ENCODE peak calls at places on chromosomes 11 and 22, in five cellular contexts. Y is cardiac fibroblast, S is brain microvascular endothelial cell, U is GM06990, C is cardiac muscle cell. Q is an unnamed sample.

GRCh38 chr22:46693634-46694422 is 44.2 kb downstream of the CERK start:
- DNase-seq in Y (no peak), S (no peak), U (no peak), C (no peak), Q (no peak)

GRCh38 chr22:39913886-39914285 is 13.0 kb downstream of the GRAP2 start:
- DNase-seq in Y (no peak), S (no peak), U (no peak), C (no peak), Q (no peak)

GRCh38 chr22:43011079-43011478 is 3.9 kb downstream of the PACSIN2 start:
- DNase-seq in Y (no peak), S (no peak), U (no peak), C (no peak), Q (no peak)

GRCh38 chr11:37748641-37749040 is 1150.6 kb upstream of the RAG2 start:
- DNase-seq in Y (peak; percentile 11), S (peak; percentile 59), U (no peak), C (no peak), Q (no peak)

GRCh38 chr22:45977551-45978274 is 751 bp upstream of the WNT7B start:
- DNase-seq in Y (peak; percentile 20), S (no peak), U (peak; percentile 35), C (peak; percentile 18), Q (no peak)

GRCh38 chr11:1975185-1975584 is 22.5 kb downstream of the H19 start:
- DNase-seq in Y (no peak), S (no peak), U (no peak), C (no peak), Q (no peak)

GRCh38 chr11:111562692-111563389 is 22.3 kb downstream of the LAYN start:
- DNase-seq in Y (no peak), S (no peak), U (no peak), C (no peak), Q (no peak)

GRCh38 chr11:121630041-121630440 is 177.3 kb upstream of the SORL1-AS1 start:
- DNase-seq in Y (peak; percentile 84), S (peak; percentile 85), U (no peak), C (peak; percentile 84), Q (peak; percentile 87)

GRCh38 chr11:122883682-122883981 is 1.1 kb downstream of the JHY start:
- DNase-seq in Y (no peak), S (no peak), U (no peak), C (peak; percentile 85), Q (no peak)
- H3K4me3 ChIP-seq in Y (peak overlapping the region; percentile 60), S (peak overlapping the region; percentile 69), U (no peak overlapping the region), C (peak overlapping the region; percentile 50), Q (peak overlapping the region; percentile 74)

GRCh38 chr11:104339383-104339831 is 175.5 kb upstream of the PDGFD start:
- DNase-seq in Y (no peak), S (no peak), U (no peak), C (no peak), Q (no peak)

GRCh38 chr11:104338186-104338585 is 174.2 kb upstream of the PDGFD start:
- DNase-seq in Y (peak; percentile 21), S (no peak), U (no peak), C (no peak), Q (peak; percentile 41)

DNA sequence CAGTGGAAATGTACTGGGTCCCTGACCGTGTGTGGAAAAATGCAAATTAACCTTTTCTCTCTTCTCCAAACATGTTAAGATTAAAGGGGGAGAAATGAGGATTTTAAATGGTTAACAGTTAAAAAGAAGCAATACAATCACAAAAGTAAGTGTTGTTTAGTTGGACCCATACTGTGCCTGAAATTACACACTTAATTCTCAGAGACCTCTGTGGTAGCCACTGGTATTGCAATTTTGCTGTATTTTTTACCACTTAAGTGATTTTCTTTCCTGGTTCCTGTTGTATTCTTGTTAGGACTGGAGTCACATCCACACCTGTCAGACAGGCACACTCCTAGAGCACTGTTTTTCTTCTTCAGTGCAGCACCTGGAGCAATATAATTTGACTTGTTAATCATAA is 179.6 kb upstream of the PDGFD start:
- DNase-seq in Y (peak; percentile 15), S (no peak), U (no peak), C (peak; percentile 17), Q (peak; percentile 43)
- TF ChIP-seq CTCF in Y (peak; percentile 26), S (peak; percentile 46), U (peak; percentile 28), C (peak; percentile 35), Q (peak; percentile 46)

GRCh38 chr11:130737866-130738431 is 178.3 kb downstream of the SNX19 start:
- DNase-seq in Y (peak; percentile 84), S (peak; percentile 74), U (no peak), C (peak; percentile 81), Q (peak; percentile 60)
- H3K4me3 ChIP-seq in Y (no peak overlapping the region), S (no peak overlapping the region), U (no peak overlapping the region), C (no peak overlapping the region), Q (no peak overlapping the region)

GRCh38 chr11:130068986-130069683 is 559 bp upstream of the APLP2 start:
- DNase-seq in Y (peak; percentile 91), S (peak; percentile 70), U (peak; percentile 68), C (peak; percentile 95), Q (peak; percentile 72)
- TF ChIP-seq CTCF in Y (peak; percentile 20), S (peak; percentile 43), U (no peak), C (no peak), Q (peak; percentile 19)

DNA sequence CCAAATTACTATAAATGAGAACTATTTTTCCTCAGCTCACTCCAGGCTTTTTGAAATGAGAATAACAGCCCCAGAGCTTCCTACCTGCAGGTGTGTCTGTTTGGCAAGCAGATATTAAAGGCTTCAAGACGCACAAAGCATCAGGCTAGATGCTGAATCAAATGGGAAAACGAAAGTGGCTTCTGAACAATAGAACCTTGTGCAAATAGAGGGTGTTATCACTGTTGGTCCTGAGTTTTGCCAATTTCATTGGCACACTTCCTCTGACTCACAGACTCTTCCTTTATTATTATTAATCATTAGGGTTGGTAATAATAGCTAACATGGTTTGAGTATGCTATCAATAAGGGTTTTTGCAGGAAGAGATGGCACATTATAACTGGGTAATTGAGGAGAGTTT is 13.4 kb downstream of the SYT13 start:
- DNase-seq in Y (no peak), S (no peak), U (no peak), C (peak; percentile 18), Q (no peak)
- H3K4me3 ChIP-seq in Y (no peak overlapping the region), S (no peak overlapping the region), U (no peak overlapping the region), C (no peak overlapping the region), Q (no peak overlapping the region)

GRCh38 chr11:79461144-79461543 is 20.3 kb upstream of the TENM4 start:
- DNase-seq in Y (peak; percentile 49), S (no peak), U (no peak), C (peak; percentile 72), Q (peak; percentile 74)
- TF ChIP-seq CTCF in Y (peak; percentile 47), S (peak; percentile 81), U (peak; percentile 71), C (peak; percentile 73), Q (peak; percentile 79)

DNA sequence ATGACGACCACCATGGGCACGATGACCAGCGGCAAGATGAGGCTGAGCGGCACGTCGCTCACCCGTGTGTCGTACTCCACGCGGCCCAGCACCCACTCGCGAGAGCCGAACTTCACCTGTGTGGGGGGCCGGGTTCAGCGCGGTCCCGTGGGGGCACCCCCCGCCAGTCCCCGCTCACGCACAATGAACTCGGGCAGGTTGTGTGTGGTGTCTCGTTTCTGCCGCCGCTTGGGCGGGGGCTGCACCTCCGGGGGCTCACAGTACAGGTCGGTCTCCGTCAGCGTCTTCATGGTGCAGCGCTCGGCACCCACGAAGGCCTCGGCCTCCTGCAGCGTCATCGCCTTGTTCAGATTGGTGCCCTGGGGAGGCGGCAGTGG is 11.2 kb upstream of the MAPK11 start:
- DNase-seq in Y (no peak), S (no peak), U (no peak), C (no peak), Q (no peak)
- H3K4me3 ChIP-seq in Y (no peak overlapping the region), S (no peak overlapping the region), U (no peak overlapping the region), C (no peak overlapping the region), Q (no peak overlapping the region)

GRCh38 chr11:4826425-4826824 is 5.3 kb downstream of the OR51F2 start:
- DNase-seq in Y (peak; percentile 38), S (peak; percentile 28), U (no peak), C (no peak), Q (peak; percentile 22)
- TF ChIP-seq CTCF in Y (peak; percentile 34), S (peak; percentile 17), U (peak; percentile 17), C (no peak), Q (no peak)

GRCh38 chr11:86671386-86672006 is 920 bp downstream of the ME3 start:
- DNase-seq in Y (peak; percentile 44), S (no peak), U (no peak), C (peak; percentile 58), Q (peak; percentile 44)
- H3K4me3 ChIP-seq in Y (peak overlapping the region; percentile 78), S (peak overlapping the region; percentile 78), U (peak overlapping the region; percentile 50), C (peak overlapping the region; percentile 41), Q (peak overlapping the region; percentile 84)